ENCODE peak calls at places on chromosomes 13 and 19, in ten cellular contexts. V is IMR-90, M is lower leg skin, S is transverse colon, R is upper lobe of left lung, O is HCT116, K is ovary, G is H1, I is H54, L is GM12892. Y is an unnamed sample.

GRCh38 chr13:48843630-48844380 is 131.9 kb upstream of the FNDC3A start:
- DNase-seq in V (no peak), M (no peak), S (no peak), R (no peak), O (no peak), K (no peak), G (no peak), I (no peak), L (no peak), Y (no peak)

GRCh38 chr13:32165791-32166190 is 134.2 kb downstream of the FRY start:
- DNase-seq in V (no peak), M (no peak), S (no peak), R (peak; percentile 25), O (no peak), K (no peak), G (no peak), I (no peak), L (no peak), Y (no peak)

GRCh38 chr19:18895038-18895827 is 725 bp downstream of the CERS1 start:
- DNase-seq in V (no peak), M (no peak), S (peak; percentile 31), R (peak; percentile 41), O (peak; percentile 38), K (no peak), G (no peak), I (no peak), L (no peak), Y (no peak)

GRCh38 chr19:28489126-28489660 is 723.8 kb downstream of the UQCRFS1 start:
- DNase-seq in V (no peak), M (no peak), S (no peak), R (no peak), O (no peak), K (no peak), G (no peak), I (no peak), L (no peak), Y (no peak)

GRCh38 chr13:23621316-23621645 is 51.1 kb downstream of the TNFRSF19 start:
- DNase-seq in V (peak; percentile 96), M (no peak), S (no peak), R (no peak), O (no peak), K (no peak), G (no peak), I (peak; percentile 49), L (no peak), Y (no peak)

GRCh38 chr13:29505511-29505910 is 90.0 kb downstream of the SLC7A1 start:
- DNase-seq in V (no peak), M (no peak), S (no peak), R (no peak), O (no peak), K (no peak), G (no peak), I (no peak), L (no peak), Y (no peak)

GRCh38 chr13:67554296-67554695 is 324.2 kb upstream of the PCDH9 start:
- DNase-seq in V (peak; percentile 51), M (no peak), S (no peak), R (no peak), O (no peak), K (no peak), G (no peak), I (no peak), L (no peak), Y (no peak)

GRCh38 chr13:40130871-40131636 is 475.6 kb downstream of the COG6 start:
- DNase-seq in V (no peak), M (no peak), S (peak; percentile 21), R (no peak), O (peak; percentile 40), K (no peak), G (no peak), I (peak; percentile 39), L (no peak), Y (no peak)

GRCh38 chr19:44845286-44845611 is 848 bp upstream of the NECTIN2 start:
- DNase-seq in V (no peak), M (peak; percentile 47), S (no peak), R (no peak), O (no peak), K (no peak), G (no peak), I (no peak), L (no peak), Y (no peak)

GRCh38 chr19:13214036-13214730 is 64.0 kb downstream of the IER2 start:
- DNase-seq in V (no peak), M (no peak), S (no peak), R (no peak), O (no peak), K (no peak), G (no peak), I (no peak), L (no peak), Y (no peak)

DNA sequence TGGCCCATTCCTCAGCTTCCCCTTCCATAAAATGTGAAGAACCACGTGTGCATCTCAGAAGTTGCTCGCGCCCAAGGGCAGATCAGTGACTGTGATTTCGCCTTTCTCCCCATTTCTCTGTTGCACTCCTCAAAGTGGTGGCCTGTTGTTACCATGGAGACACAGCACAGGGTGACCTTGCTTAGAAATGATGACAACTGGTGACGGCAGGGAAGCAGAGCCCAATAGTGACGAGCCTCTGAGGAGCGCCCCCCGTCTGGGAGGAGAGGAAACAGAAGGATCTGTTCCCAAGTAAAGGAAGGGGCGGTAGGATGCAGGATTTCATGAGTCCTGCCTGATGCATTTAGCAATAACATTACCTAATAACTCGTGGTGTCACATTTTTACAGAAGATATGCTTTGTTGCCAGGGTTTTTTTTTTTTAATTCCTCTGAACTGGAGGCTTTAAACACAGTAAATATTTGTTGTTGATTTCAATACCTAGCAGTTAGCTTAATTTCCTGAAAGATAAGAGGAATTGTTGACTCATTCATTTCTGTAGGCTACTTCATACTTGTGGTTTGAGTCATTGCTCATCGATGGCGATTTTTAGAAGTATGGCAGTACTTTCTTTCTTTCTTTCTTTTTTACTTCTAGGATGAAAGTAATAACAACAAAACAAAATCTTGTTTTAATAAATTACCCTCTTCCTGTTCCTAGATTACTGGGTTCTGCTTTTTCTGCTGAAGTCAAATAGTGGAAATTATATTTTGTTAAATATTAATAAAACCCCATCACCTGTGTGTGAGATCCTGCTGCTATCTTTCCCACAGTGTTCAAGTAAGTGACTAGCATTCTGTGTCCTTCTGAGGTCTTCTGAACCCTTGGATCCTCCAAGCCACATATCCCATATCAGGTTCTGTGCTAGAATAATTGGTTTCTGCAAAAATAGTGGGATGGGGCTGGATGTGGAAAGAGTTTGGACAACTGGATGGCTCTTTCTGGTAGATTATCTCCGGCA is 36.0 kb downstream of the MBNL2 start:
- DNase-seq in V (peak; percentile 90), M (peak; percentile 61), S (no peak), R (peak; percentile 41), O (peak; percentile 93), K (peak; percentile 75), G (no peak), I (peak; percentile 58), L (no peak), Y (no peak)
- TF ChIP-seq POLR2A in V (no peak), M (no peak), S (no peak), R (no peak), O (no peak), K (no peak), G (no peak), I (peak; percentile 15), L (no peak), Y (no peak)

GRCh38 chr13:19117913-19118739 is 63.5 kb downstream of the TUBA3C start:
- DNase-seq in V (no peak), M (no peak), S (no peak), R (no peak), O (no peak), K (no peak), G (no peak), I (no peak), L (no peak), Y (no peak)
- TF ChIP-seq POLR2A in V (no peak), M (no peak), S (no peak), R (no peak), O (no peak), K (no peak), G (no peak), I (no peak), L (no peak), Y (no peak)

GRCh38 chr19:2233601-2234280 is 2.4 kb downstream of the PLEKHJ1 start:
- DNase-seq in V (no peak), M (no peak), S (no peak), R (no peak), O (no peak), K (no peak), G (no peak), I (no peak), L (no peak), Y (no peak)

GRCh38 chr19:2230807-2231533 is 5.2 kb downstream of the PLEKHJ1 start:
- DNase-seq in V (no peak), M (no peak), S (no peak), R (no peak), O (no peak), K (no peak), G (no peak), I (no peak), L (no peak), Y (no peak)

GRCh38 chr19:2232286-2233151 is 3.6 kb downstream of the PLEKHJ1 start:
- DNase-seq in V (no peak), M (no peak), S (no peak), R (no peak), O (no peak), K (no peak), G (no peak), I (no peak), L (no peak), Y (no peak)

GRCh38 chr19:2230029-2230531 is 6.0 kb downstream of the PLEKHJ1 start:
- DNase-seq in V (no peak), M (no peak), S (no peak), R (no peak), O (no peak), K (no peak), G (no peak), I (no peak), L (no peak), Y (no peak)

GRCh38 chr19:2231621-2232221 is 4.4 kb downstream of the PLEKHJ1 start:
- DNase-seq in V (no peak), M (no peak), S (no peak), R (no peak), O (no peak), K (no peak), G (no peak), I (no peak), L (no peak), Y (no peak)
- TF ChIP-seq POLR2A in V (no peak), M (no peak), S (peak; percentile 32), R (no peak), O (peak; percentile 7), K (no peak), G (peak; percentile 8), I (no peak), L (peak; percentile 44), Y (peak; percentile 61)

DNA sequence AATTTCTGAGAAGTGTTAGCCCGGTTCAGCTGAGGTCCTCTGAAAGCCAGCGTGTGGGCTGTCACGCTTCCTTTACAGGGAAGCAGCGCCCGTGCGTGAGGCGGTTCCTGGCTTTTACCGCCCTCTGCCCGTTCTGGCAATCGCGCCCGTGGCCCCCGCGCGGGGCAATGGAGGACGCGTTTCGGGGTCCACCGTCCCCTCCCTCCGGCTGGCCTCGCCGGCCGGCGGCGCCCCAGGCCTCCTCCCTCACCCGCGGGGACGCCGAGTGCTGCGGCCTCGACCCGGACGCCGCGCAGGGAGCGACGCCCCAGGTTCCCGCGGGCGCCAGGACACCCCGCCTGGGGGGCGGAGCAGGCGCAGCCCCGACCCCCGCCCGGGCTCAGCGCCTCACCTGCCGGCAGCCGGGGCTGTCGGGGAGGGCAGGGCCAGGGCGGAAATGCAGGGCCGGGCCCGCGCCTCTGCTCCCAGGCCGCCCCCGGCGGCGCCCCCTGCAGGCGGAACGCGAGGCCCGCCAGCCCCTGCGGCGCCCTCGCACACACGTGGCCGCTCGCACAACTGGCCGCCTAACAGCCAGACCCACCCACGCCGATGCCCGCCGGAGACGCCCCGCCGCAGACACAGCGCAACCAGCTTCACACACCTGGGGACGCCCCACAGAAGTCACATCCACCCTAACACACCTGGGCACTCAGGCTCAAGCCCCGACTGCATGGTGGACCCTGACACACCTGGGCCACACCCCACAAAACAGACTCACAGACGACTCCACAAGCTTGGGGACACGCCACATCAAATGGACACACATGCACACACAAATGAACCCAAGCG is at the start of gene GGACT:
- DNase-seq in V (peak; percentile 37), M (peak; percentile 21), S (peak; percentile 84), R (peak; percentile 69), O (peak; percentile 54), K (peak; percentile 67), G (peak; percentile 43), I (peak; percentile 81), L (peak; percentile 93), Y (peak; percentile 96)
- TF ChIP-seq POLR2A in V (no peak), M (no peak), S (no peak), R (no peak), O (peak; percentile 76), K (no peak), G (peak; percentile 61), I (peak; percentile 26), L (peak; percentile 61), Y (no peak)